ENCODE peak calls at places on chromosome 6, in four cellular contexts. Y is heart right ventricle, A is IMR-90, C is left ventricle myocardium inferior. F is an unnamed sample.

GRCh38 chr6:28775052-28775376 is 148.8 kb downstream of the TRIM27 start:
- DNase-seq in A (no peak), Y (no peak), C (no peak), F (no peak)

GRCh38 chr6:53168516-53169257 is 20.0 kb upstream of the GCM1 start:
- DNase-seq in Y (no peak), C (no peak), A (peak), F (no peak)

GRCh38 chr6:168124921-168125320 is 45.9 kb upstream of the FRMD1 start:
- DNase-seq in A (no peak), C (no peak), Y (no peak), F (no peak)

GRCh38 chr6:1070085-1070521 is 241.8 kb upstream of the FOXQ1 start:
- DNase-seq in C (no peak), Y (peak), A (peak), F (no peak)

GRCh38 chr6:167840160-167840525 is 13.4 kb downstream of the AFDN start:
- DNase-seq in C (no peak), Y (no peak), A (no peak), F (no peak)

GRCh38 chr6:5215181-5215580 is 45.6 kb downstream of the LYRM4 start:
- DNase-seq in Y (no peak), C (no peak), A (peak), F (no peak)

GRCh38 chr6:30754631-30755030 is 10.3 kb upstream of the IER3 start:
- DNase-seq in Y (no peak), C (no peak), A (peak), F (no peak)

GRCh38 chr6:1797801-1798200 is 188.1 kb downstream of the FOXC1 start:
- DNase-seq in C (no peak), Y (no peak), A (peak), F (no peak)

GRCh38 chr6:35181313-35181932 is 32.3 kb upstream of the SCUBE3 start:
- DNase-seq in Y (peak), A (peak), C (no peak), F (no peak)

GRCh38 chr6:39849764-39850163 is 57.6 kb downstream of the DAAM2 start:
- DNase-seq in Y (no peak), A (peak), C (no peak), F (no peak)

GRCh38 chr6:117463762-117464665 is 18.5 kb upstream of the DCBLD1 start:
- DNase-seq in C (no peak), A (peak), Y (no peak), F (no peak)

GRCh38 chr6:29491574-29491973 is 3.8 kb upstream of the MAS1L start:
- DNase-seq in Y (no peak), C (no peak), A (no peak), F (no peak)

GRCh38 chr6:143260857-143261256 is 189.6 kb downstream of the ADAT2 start:
- DNase-seq in Y (no peak), C (no peak), A (peak), F (no peak)

GRCh38 chr6:98985391-98985790 is 37.6 kb upstream of the FBXL4 start:
- DNase-seq in Y (no peak), C (no peak), A (no peak), F (no peak)

GRCh38 chr6:3504938-3505735 is 48.3 kb upstream of the SLC22A23 start:
- DNase-seq in C (no peak), Y (no peak), A (no peak), F (no peak)

GRCh38 chr6:157892363-157892878 is 69.4 kb downstream of the SNX9 start:
- DNase-seq in Y (no peak), A (no peak), C (no peak), F (no peak)

GRCh38 chr6:151038616-151039015 is 173.1 kb downstream of the MTHFD1L start:
- DNase-seq in A (no peak), Y (no peak), C (no peak), F (no peak)

GRCh38 chr6:169224185-169224695 is 29.4 kb downstream of the THBS2 start:
- DNase-seq in C (no peak), A (peak), Y (peak), F (no peak)

DNA sequence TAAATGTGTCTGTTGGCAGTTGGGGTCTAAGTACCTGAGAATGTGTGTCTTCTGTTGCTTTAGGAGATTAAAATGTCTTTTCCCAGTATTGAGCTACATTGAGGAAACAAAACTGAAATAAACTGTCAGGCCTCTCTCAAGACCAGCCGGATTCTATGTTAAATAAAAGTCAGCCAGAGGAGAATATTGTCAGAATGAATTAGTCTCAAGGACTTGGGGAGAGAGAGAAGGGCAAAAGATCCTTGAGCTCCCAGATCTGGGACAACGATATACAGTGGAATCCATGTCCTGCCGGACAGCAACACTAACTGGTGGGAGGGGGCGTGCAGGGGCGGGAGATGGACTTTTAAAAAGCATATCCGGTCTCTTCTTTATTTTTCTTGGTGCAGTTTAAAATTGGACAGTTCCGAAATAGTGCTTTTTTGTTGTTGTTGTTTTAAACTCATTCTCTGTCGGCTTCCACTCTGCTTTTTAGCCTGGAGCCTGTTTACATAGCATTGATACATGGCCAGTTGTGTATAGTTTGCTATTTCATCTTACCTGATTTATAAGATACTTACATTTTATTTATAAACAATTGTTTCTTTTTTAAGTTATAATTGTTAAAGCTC is 3.3 kb upstream of the TBX18 start:
- DNase-seq in A (no peak), C (no peak), Y (no peak), F (no peak)
- H3K4me3 ChIP-seq in A (no peak), C (peak), Y (peak), F (no peak)

DNA sequence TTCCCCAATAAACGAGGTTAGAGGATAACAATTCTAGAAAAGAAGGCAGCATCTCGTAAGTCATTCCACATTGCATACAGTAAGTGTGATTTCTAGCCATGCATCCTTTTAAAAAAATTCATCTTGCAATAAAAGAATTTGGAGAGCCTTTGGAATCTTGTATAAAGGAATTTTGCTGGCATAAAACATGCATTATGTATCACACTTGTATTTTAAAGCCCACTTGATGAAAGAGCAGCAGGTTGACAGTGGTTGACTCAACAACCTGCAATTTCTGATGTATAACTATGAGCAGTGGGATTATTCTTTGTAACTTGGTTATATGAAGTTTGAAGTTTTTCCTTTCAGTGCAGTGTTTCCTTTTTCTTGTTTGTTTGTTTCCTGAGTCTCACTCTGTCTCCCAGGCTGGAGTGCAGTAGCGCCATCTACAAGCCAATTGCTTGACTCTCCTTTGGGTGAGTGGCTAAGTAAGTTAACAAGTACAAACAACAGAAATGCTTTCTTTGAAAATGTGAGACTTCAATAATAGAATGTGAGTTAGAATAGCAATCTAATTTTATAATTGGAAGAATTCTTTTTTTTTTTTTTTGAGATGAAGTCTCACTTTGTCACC is 39.9 kb downstream of the JARID2 start:
- DNase-seq in C (no peak), A (peak), Y (no peak), F (no peak)
- TF ChIP-seq CTCF in C (no peak), A (peak), Y (no peak), F (no peak)

GRCh38 chr6:152380351-152380767 is 256.8 kb downstream of the SYNE1 start:
- DNase-seq in C (no peak), A (peak), Y (peak), F (no peak)
- H3K4me3 ChIP-seq in C (peak), A (peak), Y (peak), F (no peak)

DNA sequence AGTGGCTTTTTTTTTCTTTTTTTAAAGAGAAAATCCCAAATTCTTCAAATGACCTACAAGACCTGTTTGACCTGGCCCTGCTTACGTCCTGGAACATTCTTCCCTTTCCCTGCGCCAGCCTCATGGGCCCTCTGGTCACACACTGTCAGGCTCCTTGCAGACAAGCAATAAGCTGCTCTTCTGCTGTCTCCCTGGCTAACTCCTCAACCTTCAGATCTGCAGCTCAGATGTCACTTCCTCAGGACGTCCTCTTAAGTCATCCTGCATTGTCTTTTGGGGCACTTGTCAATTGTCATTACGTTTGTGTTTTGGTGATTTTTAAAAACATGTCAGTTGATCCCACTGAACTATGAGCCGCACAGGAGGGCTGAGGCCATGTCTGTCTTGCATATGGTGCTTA is 28.9 kb upstream of the SLC35D3 start:
- DNase-seq in Y (no peak), C (no peak), A (no peak), F (no peak)
- TF ChIP-seq CTCF in Y (no peak), C (no peak), A (no peak), F (no peak)

GRCh38 chr6:14170128-14170527 is 52.6 kb downstream of the CD83 start:
- DNase-seq in C (no peak), A (no peak), Y (no peak), F (no peak)

GRCh38 chr6:14166821-14167220 is 49.2 kb downstream of the CD83 start:
- DNase-seq in C (no peak), Y (no peak), A (no peak), F (no peak)

DNA sequence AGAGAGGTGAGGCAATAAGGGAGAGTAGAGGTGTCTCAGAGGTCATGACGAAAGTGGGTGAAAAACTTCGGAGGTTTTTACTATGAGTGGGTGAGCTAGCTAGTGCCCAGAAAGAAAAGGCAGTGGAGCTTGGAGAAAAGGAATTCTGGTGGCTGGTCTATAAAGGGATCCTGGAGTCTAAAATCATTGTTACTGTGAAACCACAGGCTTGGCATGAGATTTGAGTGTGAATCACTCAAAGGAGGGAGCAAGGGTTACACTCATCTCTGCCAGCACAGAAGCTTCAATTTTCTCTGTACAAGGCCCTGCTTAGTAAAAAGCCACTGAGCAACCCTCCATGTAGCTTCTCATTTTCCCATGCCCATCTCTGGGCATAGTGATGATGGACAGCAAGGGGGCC is 47.5 kb downstream of the CD83 start:
- DNase-seq in Y (no peak), C (no peak), A (peak), F (no peak)
- H3K4me3 ChIP-seq in Y (no peak), C (no peak), A (no peak), F (no peak)

DNA sequence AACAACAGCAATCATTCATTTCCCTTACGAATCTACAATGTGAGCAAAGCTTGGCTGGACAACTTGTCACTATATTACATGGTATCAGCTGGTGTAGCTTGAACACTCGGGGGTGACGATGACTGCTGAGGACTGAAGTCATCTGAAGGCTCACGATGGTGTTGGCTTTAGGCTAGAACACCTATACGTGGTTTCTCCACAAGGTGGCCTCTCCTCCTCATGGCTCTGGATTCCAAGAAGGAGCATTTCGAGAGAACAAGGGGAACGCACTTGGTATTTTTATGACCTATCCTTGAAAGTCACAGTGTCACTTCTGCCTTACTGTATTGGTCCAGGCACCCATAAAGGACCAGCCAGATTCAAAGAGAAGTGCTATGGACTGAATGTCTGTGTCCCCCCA is 37.5 kb upstream of the ADGRF1 start:
- DNase-seq in A (no peak), C (no peak), Y (no peak), F (no peak)
- TF ChIP-seq CTCF in A (peak), C (no peak), Y (no peak), F (no peak)